ENCODE peak calls at places on chromosomes 2 and 18, in four cellular contexts. J, Z, D and W are unnamed samples.
A peak's percentile ranks its signal among the peaks of the same experiment; 100 is the strongest.

GRCh38 chr2:3223080-3223923 is 154.3 kb downstream of the EIPR1 start:
- DNase-seq in J (no peak), Z (no peak), D (peak; percentile 42), W (no peak)

GRCh38 chr18:989423-989822 is 84.8 kb downstream of the ADCYAP1 start:
- DNase-seq in J (no peak), Z (no peak), D (no peak), W (no peak)

GRCh38 chr2:187408926-187409325 is 39.1 kb downstream of the CALCRL start:
- DNase-seq in J (no peak), Z (no peak), D (no peak), W (no peak)

GRCh38 chr18:11976463-11976862 is 4.8 kb upstream of the IMPA2 start:
- DNase-seq in J (no peak), Z (no peak), D (no peak), W (no peak)

GRCh38 chr2:68230246-68231060 is 21.9 kb downstream of the PPP3R1 start:
- DNase-seq in J (no peak), Z (no peak), D (no peak), W (no peak)

GRCh38 chr2:165793161-165793778 is 777 bp downstream of the GALNT3 start:
- DNase-seq in J (no peak), Z (peak; percentile 56), D (peak; percentile 85), W (peak; percentile 50)

GRCh38 chr2:71856709-71857525 is 290.7 kb downstream of the CYP26B1 start:
- DNase-seq in J (no peak), Z (peak; percentile 29), D (peak; percentile 46), W (no peak)

GRCh38 chr18:62210138-62210537 is 23.1 kb downstream of the RELCH start:
- DNase-seq in J (no peak), Z (no peak), D (no peak), W (no peak)

GRCh38 chr18:77105021-77105420 is 27.6 kb downstream of the MBP start:
- DNase-seq in J (no peak), Z (no peak), D (no peak), W (no peak)

GRCh38 chr18:62982600-62983251 is 267.4 kb downstream of the PHLPP1 start:
- DNase-seq in J (peak; percentile 27), Z (peak; percentile 73), D (peak; percentile 28), W (peak; percentile 78)

GRCh38 chr2:146990311-146990781 is 854.5 kb upstream of the ACVR2A start:
- DNase-seq in J (no peak), Z (no peak), D (no peak), W (no peak)

GRCh38 chr2:57084697-57085281 is 901.0 kb downstream of the CCDC85A start:
- DNase-seq in J (no peak), Z (no peak), D (no peak), W (no peak)

GRCh38 chr2:64922482-64923384 is 66.5 kb upstream of the SLC1A4 start:
- DNase-seq in J (no peak), Z (peak; percentile 48), D (no peak), W (no peak)

GRCh38 chr2:100747551-100747950 is 72.4 kb upstream of the NPAS2 start:
- DNase-seq in J (no peak), Z (no peak), D (no peak), W (no peak)

GRCh38 chr2:231425811-231426703 is 30.5 kb downstream of the B3GNT7 start:
- DNase-seq in J (no peak), Z (peak; percentile 82), D (peak; percentile 58), W (peak; percentile 41)

GRCh38 chr2:176115883-176116813 is at the start of gene HOXD10:
- DNase-seq in J (peak; percentile 37), Z (peak; percentile 88), D (no peak), W (no peak)

GRCh38 chr2:218125626-218126080 is at the start of gene CXCR2:
- DNase-seq in J (no peak), Z (peak; percentile 48), D (peak; percentile 24), W (no peak)

GRCh38 chr2:133568172-133568571 is at the start of gene NCKAP5:
- DNase-seq in J (peak; percentile 38), Z (no peak), D (peak; percentile 52), W (peak; percentile 81)

GRCh38 chr2:191582355-191582754 is 95.6 kb upstream of the NABP1 start:
- DNase-seq in J (peak; percentile 12), Z (peak; percentile 60), D (peak; percentile 77), W (no peak)

GRCh38 chr2:46690825-46691224 is 211.5 kb downstream of the TMEM247 start:
- DNase-seq in J (peak; percentile 51), Z (no peak), D (no peak), W (no peak)

GRCh38 chr18:49447810-49448745 is 12.4 kb downstream of the DYM start:
- DNase-seq in J (peak; percentile 12), Z (peak; percentile 91), D (peak; percentile 63), W (peak; percentile 60)

GRCh38 chr18:36578871-36579270 is 249.9 kb downstream of the TPGS2 start:
- DNase-seq in J (no peak), Z (no peak), D (no peak), W (no peak)

GRCh38 chr2:96831679-96832078 is 12.1 kb downstream of the ANKRD23 start:
- DNase-seq in J (no peak), Z (peak; percentile 27), D (no peak), W (no peak)

DNA sequence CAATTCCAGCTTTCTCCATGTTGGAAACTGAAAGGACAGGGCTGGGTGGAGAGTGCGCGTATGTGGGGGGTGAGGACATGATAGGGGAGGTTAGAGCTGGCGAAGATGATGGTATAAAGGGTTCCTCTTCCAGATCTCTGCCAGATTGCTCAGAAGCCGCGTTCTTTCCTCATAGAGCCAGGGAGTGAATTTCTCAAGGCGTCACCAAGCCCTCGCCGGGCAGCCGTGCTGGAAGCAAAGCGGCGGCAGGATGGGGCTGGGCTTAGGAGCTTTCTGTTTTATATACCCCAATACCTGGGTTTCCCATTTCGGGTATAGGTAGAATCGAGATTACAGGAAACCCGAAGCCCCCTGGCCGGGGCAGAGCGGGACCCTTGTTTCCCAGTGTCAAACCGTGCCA is 43.8 kb downstream of the DDX18 start:
- DNase-seq in J (no peak), Z (no peak), D (no peak), W (no peak)
- H3K4me1 ChIP-seq in J (peaks cover 22% of the 10 kb centered on the region), Z (no peaks in the 10 kb centered on the region), D (peaks cover 15% of the 10 kb centered on the region), W (no peaks in the 10 kb centered on the region)

DNA sequence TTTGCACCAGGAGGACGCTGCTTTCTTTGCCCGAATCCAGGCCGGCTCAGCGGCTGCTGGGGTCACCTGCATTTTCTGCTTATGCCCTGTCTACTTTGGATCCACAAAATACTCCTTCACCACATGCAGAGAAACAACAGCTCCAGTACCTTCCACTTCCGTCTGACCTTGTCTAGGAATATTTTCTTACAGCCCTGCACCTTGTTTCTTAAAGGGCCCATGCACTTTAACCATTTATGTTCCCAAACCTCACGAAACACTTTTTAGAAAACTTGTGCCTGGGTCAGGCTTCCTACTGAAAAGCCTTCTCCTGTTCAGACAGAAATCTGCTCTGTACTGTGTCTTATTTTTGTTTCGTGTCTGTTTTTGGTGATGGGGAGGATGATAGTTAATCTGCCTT is 129.4 kb upstream of the NCK2 start:
- DNase-seq in J (no peak), Z (no peak), D (no peak), W (no peak)
- H3K4me2 ChIP-seq in J (no peak overlapping the region), Z (no peak overlapping the region), D (no peak overlapping the region), W (peak overlapping the region; percentile 49)

GRCh38 chr2:159290289-159290907 is 3.9 kb upstream of the WDSUB1 start:
- DNase-seq in J (peak; percentile 38), Z (no peak), D (peak; percentile 69), W (peak; percentile 63)
- H3K4me1 ChIP-seq in J (peaks cover 24% of the 10 kb centered on the region), Z (peaks cover 2% of the 10 kb centered on the region), D (peaks cover 14% of the 10 kb centered on the region), W (peaks cover 5% of the 10 kb centered on the region)

DNA sequence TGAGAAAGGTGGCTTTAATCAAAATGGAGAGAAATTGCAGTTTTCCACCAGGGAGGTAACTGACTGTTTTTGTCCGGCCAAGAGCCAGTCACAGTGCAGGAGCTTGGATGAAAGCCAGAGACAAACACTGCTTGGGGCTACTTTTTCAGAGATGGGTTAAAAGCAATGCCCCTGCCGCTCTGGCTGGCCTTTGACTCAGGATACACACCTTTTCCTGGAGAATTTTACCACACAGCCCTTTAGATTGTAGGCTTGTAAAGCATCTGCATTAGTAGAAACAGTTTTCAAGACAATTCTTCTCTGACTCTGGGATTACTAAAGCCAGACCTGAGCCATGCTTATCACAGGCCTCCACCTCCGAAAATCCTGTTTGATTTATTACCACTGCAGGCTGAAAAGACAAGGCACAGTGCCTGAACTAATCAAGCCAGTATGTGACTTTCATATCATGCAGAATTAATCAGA is 79.7 kb downstream of the CCBE1 start:
- DNase-seq in J (no peak), Z (no peak), D (peak; percentile 16), W (no peak)
- H3K4me2 ChIP-seq in J (no peak overlapping the region), Z (no peak overlapping the region), D (no peak overlapping the region), W (peak overlapping the region; percentile 20)